ENCODE peak calls at places on chromosomes 3 and 15, in eight cellular contexts. D is SJSA1; Q is CD8-positive, alpha-beta T cell; W is heart left ventricle; C is sigmoid colon; G is transverse colon; B is tibial nerve; R is IMR-90. E is an unnamed sample.

GRCh38 chr15:77096541-77096940 is 25.6 kb upstream of the TSPAN3 start:
- DNase-seq in D (no peak), Q (no peak), W (no peak), C (no peak), G (no peak), B (no peak), R (no peak), E (no peak)

GRCh38 chr3:180358179-180358578 is 243.8 kb upstream of the TTC14 start:
- DNase-seq in D (no peak), Q (no peak), W (no peak), C (no peak), G (no peak), B (no peak), R (peak; percentile 58), E (no peak)

GRCh38 chr15:68190048-68190447 is 15.1 kb downstream of the CALML4 start:
- DNase-seq in D (no peak), Q (no peak), W (no peak), C (no peak), G (no peak), B (no peak), R (no peak), E (no peak)

GRCh38 chr15:32060706-32061105 is 30.4 kb downstream of the CHRNA7 start:
- DNase-seq in D (no peak), Q (no peak), W (no peak), C (no peak), G (no peak), B (no peak), R (no peak), E (no peak)

GRCh38 chr3:49607105-49607591 is 52.9 kb downstream of the BSN start:
- DNase-seq in D (peak; percentile 12), Q (peak; percentile 43), W (no peak), C (peak; percentile 37), G (no peak), B (no peak), R (no peak), E (no peak)

GRCh38 chr15:65060641-65061397 is 7.0 kb downstream of the RASL12 start:
- DNase-seq in D (no peak), Q (no peak), W (no peak), C (peak; percentile 72), G (no peak), B (no peak), R (no peak), E (no peak)

GRCh38 chr15:69555080-69555479 is 102.5 kb downstream of the RPLP1 start:
- DNase-seq in D (no peak), Q (no peak), W (no peak), C (no peak), G (no peak), B (no peak), R (no peak), E (no peak)

GRCh38 chr3:118802325-118803095 is 232.1 kb downstream of the IGSF11 start:
- DNase-seq in D (no peak), Q (no peak), W (peak; percentile 9), C (no peak), G (no peak), B (no peak), R (no peak), E (no peak)

GRCh38 chr3:56251343-56251945 is 216.8 kb downstream of the ERC2 start:
- DNase-seq in D (no peak), Q (no peak), W (peak; percentile 7), C (no peak), G (peak; percentile 17), B (peak; percentile 75), R (peak; percentile 51), E (peak; percentile 60)

GRCh38 chr3:46935168-46935858 is 41.2 kb downstream of the CCDC12 start:
- DNase-seq in D (peak; percentile 94), Q (no peak), W (peak; percentile 89), C (peak; percentile 95), G (peak; percentile 58), B (peak; percentile 50), R (peak; percentile 96), E (no peak)

GRCh38 chr3:127820221-127820870 is 2.0 kb downstream of the MGLL start:
- DNase-seq in D (no peak), Q (peak; percentile 32), W (no peak), C (no peak), G (peak; percentile 31), B (peak; percentile 36), R (peak; percentile 46), E (peak; percentile 24)

GRCh38 chr15:39602143-39602542 is 21.3 kb downstream of the THBS1 start:
- DNase-seq in D (no peak), Q (no peak), W (no peak), C (no peak), G (no peak), B (no peak), R (no peak), E (no peak)

GRCh38 chr3:110138966-110139555 is 801.7 kb upstream of the DPPA4 start:
- DNase-seq in D (no peak), Q (no peak), W (no peak), C (no peak), G (no peak), B (no peak), R (no peak), E (no peak)

GRCh38 chr3:39176025-39176714 is 16.2 kb downstream of the XIRP1 start:
- DNase-seq in D (no peak), Q (no peak), W (no peak), C (peak; percentile 51), G (no peak), B (no peak), R (no peak), E (no peak)

GRCh38 chr15:33215941-33216872 is 21.7 kb upstream of the FMN1 start:
- DNase-seq in D (no peak), Q (no peak), W (no peak), C (no peak), G (no peak), B (no peak), R (peak; percentile 24), E (peak; percentile 12)

GRCh38 chr3:13479332-13479581 is 849 bp upstream of the HDAC11 start:
- DNase-seq in D (no peak), Q (no peak), W (peak; percentile 40), C (no peak), G (no peak), B (no peak), R (no peak), E (no peak)

DNA sequence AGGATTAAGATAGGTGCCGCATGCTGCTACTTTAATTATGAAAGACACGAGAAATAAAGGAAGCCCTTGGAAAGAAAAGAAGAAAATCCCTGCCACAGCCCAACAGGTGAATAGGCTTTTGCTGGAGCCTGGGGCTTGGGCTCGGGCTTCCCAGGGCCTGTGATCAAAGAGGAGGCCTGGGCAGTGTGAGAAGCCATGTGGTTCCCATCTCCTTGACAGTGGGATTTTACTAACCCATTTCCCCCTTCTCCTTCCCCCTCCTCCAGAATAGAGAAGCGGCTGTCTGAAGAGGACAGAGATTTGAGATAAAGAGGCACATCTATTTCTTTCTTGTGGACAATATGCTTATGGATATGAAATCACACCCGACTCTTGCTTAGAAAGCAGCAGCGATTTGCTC is 369.1 kb downstream of the MCTP2 start:
- DNase-seq in D (no peak), Q (no peak), W (no peak), C (no peak), G (no peak), B (no peak), R (no peak), E (no peak)
- H3K9me3 ChIP-seq in D (no peaks in the 10 kb centered on the region), Q (no peaks in the 10 kb centered on the region), W (no peaks in the 10 kb centered on the region), C (no peaks in the 10 kb centered on the region), G (no peaks in the 10 kb centered on the region), B (no peaks in the 10 kb centered on the region), R (peaks cover 14% of the 10 kb centered on the region), E (no peaks in the 10 kb centered on the region)

DNA sequence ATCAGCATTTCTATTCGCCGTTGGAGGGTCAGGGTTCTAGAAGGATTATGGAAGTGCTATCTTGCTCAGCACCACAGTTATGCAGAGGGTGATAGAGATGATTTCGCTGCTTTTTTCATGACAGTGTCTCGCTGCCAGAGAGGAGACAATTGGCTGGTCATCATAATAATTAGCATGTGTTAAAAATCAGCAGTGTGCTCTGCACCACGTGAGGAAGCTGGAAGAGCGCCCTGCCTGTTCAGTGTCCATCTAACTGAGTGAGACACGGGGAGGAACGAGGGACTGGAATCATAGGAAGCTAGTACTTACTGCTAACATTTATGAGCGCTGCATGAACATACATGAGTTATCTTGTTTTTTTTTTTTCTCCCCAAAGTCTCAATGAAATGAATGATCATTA is 116.2 kb upstream of the PLAAT1 start:
- DNase-seq in D (no peak), Q (no peak), W (no peak), C (no peak), G (no peak), B (no peak), R (no peak), E (no peak)
- H3K4me3 ChIP-seq in D (no peak overlapping the region), Q (no peak overlapping the region), W (no peak overlapping the region), C (no peak overlapping the region), G (no peak overlapping the region), B (no peak overlapping the region), R (no peak overlapping the region), E (no peak overlapping the region)

DNA sequence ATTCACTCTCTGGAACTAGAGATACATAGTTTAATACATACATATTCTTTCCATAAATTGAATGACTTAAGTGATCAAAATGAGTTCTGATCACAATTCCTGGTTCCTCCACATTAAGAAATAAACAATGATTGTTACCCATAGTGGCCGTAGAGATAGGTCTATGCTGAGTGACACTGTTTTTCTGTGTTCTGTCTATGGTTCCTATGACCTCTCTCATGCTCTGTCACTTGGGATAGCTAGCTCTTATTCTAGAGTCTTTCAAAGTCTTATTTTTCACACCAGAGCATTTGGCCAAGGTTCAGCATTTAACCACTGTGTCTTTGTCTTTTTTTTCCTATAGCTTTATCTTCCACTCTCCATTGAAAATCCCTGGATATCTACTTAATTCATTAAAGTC is 132.4 kb downstream of the GOLGA6L6 start:
- DNase-seq in D (no peak), Q (no peak), W (no peak), C (no peak), G (no peak), B (no peak), R (no peak), E (no peak)
- H3K9me3 ChIP-seq in D (no peaks in the 10 kb centered on the region), Q (no peaks in the 10 kb centered on the region), W (peaks cover 11% of the 10 kb centered on the region), C (peaks cover 4% of the 10 kb centered on the region), G (peaks cover 18% of the 10 kb centered on the region), B (no peaks in the 10 kb centered on the region), R (peaks cover 18% of the 10 kb centered on the region), E (peaks cover 27% of the 10 kb centered on the region)

GRCh38 chr3:182729903-182730674 is 63.2 kb upstream of the ATP11B start:
- DNase-seq in D (no peak), Q (no peak), W (no peak), C (no peak), G (no peak), B (no peak), R (no peak), E (no peak)

GRCh38 chr3:182728248-182728647 is 65.1 kb upstream of the ATP11B start:
- DNase-seq in D (no peak), Q (no peak), W (no peak), C (no peak), G (no peak), B (no peak), R (no peak), E (no peak)

GRCh38 chr3:182731764-182732163 is 61.5 kb upstream of the ATP11B start:
- DNase-seq in D (no peak), Q (no peak), W (no peak), C (no peak), G (no peak), B (no peak), R (no peak), E (no peak)

GRCh38 chr3:182732232-182733015 is 60.9 kb upstream of the ATP11B start:
- DNase-seq in D (no peak), Q (no peak), W (no peak), C (no peak), G (no peak), B (no peak), R (no peak), E (no peak)

DNA sequence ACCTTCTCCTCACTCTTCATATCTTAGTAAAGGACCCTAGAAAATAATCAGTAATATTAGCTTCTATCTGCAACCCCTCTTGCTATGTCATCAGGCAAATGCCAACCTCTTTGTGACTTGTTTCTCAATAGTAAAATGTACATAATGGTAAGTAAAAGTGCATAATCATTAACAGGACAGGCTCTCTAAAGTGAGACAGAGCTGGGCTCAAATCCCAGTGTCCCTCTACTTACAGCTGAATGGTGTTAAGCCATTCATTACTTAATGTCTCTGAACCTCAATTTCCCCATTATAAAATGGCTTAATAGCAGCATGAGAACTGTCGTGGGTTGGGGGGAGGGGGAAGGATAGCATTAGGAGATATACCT is 62.6 kb upstream of the ATP11B start:
- DNase-seq in D (no peak), Q (no peak), W (no peak), C (no peak), G (no peak), B (no peak), R (no peak), E (no peak)
- H3K4me3 ChIP-seq in D (no peak overlapping the region), Q (no peak overlapping the region), W (no peak overlapping the region), C (no peak overlapping the region), G (peak overlapping the region; percentile 18), B (no peak overlapping the region), R (no peak overlapping the region), E (no peak overlapping the region)

E was measured in HAP-1.